ENCODE peak calls at places on chromosome 1, in six cellular contexts. I is DND-41, A is left lung, T is heart left ventricle, F is right atrium auricular region, Y is PC-9. B is an unnamed sample.

GRCh38 chr1:170734412-170735175 is 70.7 kb downstream of the PRRX1 start:
- DNase-seq in I (no peak), A (no peak), T (no peak), F (no peak), Y (no peak), B (no peak)

GRCh38 chr1:46110521-46110920 is 21.9 kb downstream of the PIK3R3 start:
- DNase-seq in I (no peak), A (no peak), T (no peak), F (no peak), Y (no peak), B (no peak)

GRCh38 chr1:30125024-30125423 is 598.4 kb downstream of the MATN1 start:
- DNase-seq in I (no peak), A (no peak), T (no peak), F (no peak), Y (no peak), B (no peak)

GRCh38 chr1:32172621-32173245 is 6.7 kb upstream of the TXLNA start:
- DNase-seq in I (peak; percentile 78), A (no peak), T (no peak), F (no peak), Y (no peak), B (no peak)

GRCh38 chr1:31434101-31434871 is 21.3 kb downstream of the SERINC2 start:
- DNase-seq in I (no peak), A (no peak), T (no peak), F (no peak), Y (no peak), B (no peak)

GRCh38 chr1:47843781-47844555 is 153.2 kb downstream of the TRABD2B start:
- DNase-seq in I (no peak), A (no peak), T (no peak), F (no peak), Y (no peak), B (no peak)

GRCh38 chr1:153261793-153262371 is 2.4 kb downstream of the LORICRIN start:
- DNase-seq in I (no peak), A (no peak), T (no peak), F (no peak), Y (no peak), B (no peak)

GRCh38 chr1:167644551-167644950 is 14.5 kb downstream of the RCSD1 start:
- DNase-seq in I (no peak), A (no peak), T (no peak), F (no peak), Y (no peak), B (no peak)

GRCh38 chr1:18240906-18241305 is 133.3 kb downstream of the IGSF21 start:
- DNase-seq in I (no peak), A (no peak), T (no peak), F (no peak), Y (no peak), B (no peak)

GRCh38 chr1:5751171-5751556 is 241.1 kb downstream of the NPHP4 start:
- DNase-seq in I (no peak), A (peak; percentile 36), T (no peak), F (no peak), Y (no peak), B (no peak)

GRCh38 chr1:201476670-201477344 is 7.8 kb upstream of the PHLDA3 start:
- DNase-seq in I (no peak), A (no peak), T (no peak), F (no peak), Y (no peak), B (no peak)

GRCh38 chr1:65146908-65147423 is 1.0 kb upstream of the AK4 start:
- DNase-seq in I (no peak), A (no peak), T (no peak), F (no peak), Y (no peak), B (no peak)

GRCh38 chr1:115748396-115749130 is 20.0 kb downstream of the CASQ2 start:
- DNase-seq in I (no peak), A (no peak), T (no peak), F (no peak), Y (peak; percentile 80), B (no peak)

GRCh38 chr1:24168246-24168645 is 18.8 kb downstream of the IFNLR1 start:
- DNase-seq in I (no peak), A (no peak), T (no peak), F (no peak), Y (no peak), B (no peak)

GRCh38 chr1:238257018-238257417 is 366.3 kb upstream of the ZP4 start:
- DNase-seq in I (no peak), A (no peak), T (no peak), F (no peak), Y (no peak), B (no peak)

GRCh38 chr1:182200025-182200814 is 138.7 kb upstream of the ZNF648 start:
- DNase-seq in I (no peak), A (no peak), T (no peak), F (no peak), Y (no peak), B (peak; percentile 29)

GRCh38 chr1:59422921-59423575 is 126.2 kb downstream of the FGGY start:
- DNase-seq in I (no peak), A (no peak), T (peak; percentile 63), F (peak; percentile 82), Y (no peak), B (peak; percentile 88)

GRCh38 chr1:179206817-179207216 is 22.7 kb downstream of the ABL2 start:
- DNase-seq in I (no peak), A (no peak), T (no peak), F (no peak), Y (no peak), B (no peak)

GRCh38 chr1:7928247-7928646 is 12.4 kb downstream of the TNFRSF9 start:
- DNase-seq in I (no peak), A (no peak), T (no peak), F (no peak), Y (no peak), B (no peak)

GRCh38 chr1:110879758-110880606 is 7.0 kb downstream of the CD53 start:
- DNase-seq in I (peak; percentile 52), A (no peak), T (no peak), F (no peak), Y (no peak), B (no peak)

GRCh38 chr1:201649776-201650607 is 111.1 kb downstream of the NAV1 start:
- DNase-seq in I (no peak), A (peak; percentile 93), T (peak; percentile 93), F (peak; percentile 78), Y (no peak), B (peak; percentile 82)

GRCh38 chr1:11616766-11617165 is 37.5 kb downstream of the FBXO2 start:
- DNase-seq in I (no peak), A (no peak), T (no peak), F (no peak), Y (no peak), B (no peak)

GRCh38 chr1:25431495-25432363 is 1.0 kb downstream of the MACO1 start:
- DNase-seq in I (no peak), A (no peak), T (peak; percentile 43), F (no peak), Y (no peak), B (peak; percentile 27)

GRCh38 chr1:25435315-25436103 is 4.8 kb downstream of the MACO1 start:
- DNase-seq in I (no peak), A (no peak), T (no peak), F (no peak), Y (no peak), B (no peak)

GRCh38 chr1:25432749-25433388 is 2.2 kb downstream of the MACO1 start:
- DNase-seq in I (no peak), A (no peak), T (no peak), F (no peak), Y (no peak), B (no peak)

GRCh38 chr1:25432364-25432719 is 1.6 kb downstream of the MACO1 start:
- DNase-seq in I (no peak), A (no peak), T (no peak), F (no peak), Y (no peak), B (no peak)

GRCh38 chr1:25433389-25434186 is 2.9 kb downstream of the MACO1 start:
- DNase-seq in I (no peak), A (no peak), T (no peak), F (no peak), Y (no peak), B (no peak)
- H3K4me3 ChIP-seq in I (no peak overlapping the region), A (no peak overlapping the region), T (no peak overlapping the region), F (no peak overlapping the region), Y (no peak overlapping the region), B (no peak overlapping the region)

GRCh38 chr1:118999348-119000071 is 11.4 kb upstream of the TBX15 start:
- DNase-seq in I (no peak), A (no peak), T (no peak), F (no peak), Y (no peak), B (no peak)

GRCh38 chr1:119004129-119004527 is 16.0 kb upstream of the TBX15 start:
- DNase-seq in I (no peak), A (no peak), T (no peak), F (peak; percentile 30), Y (no peak), B (no peak)

GRCh38 chr1:119000371-119001180 is 12.4 kb upstream of the TBX15 start:
- DNase-seq in I (no peak), A (no peak), T (no peak), F (no peak), Y (no peak), B (no peak)

GRCh38 chr1:119003413-119004128 is 15.4 kb upstream of the TBX15 start:
- DNase-seq in I (no peak), A (no peak), T (no peak), F (peak; percentile 50), Y (no peak), B (no peak)

GRCh38 chr1:119001181-119002018 is 13.3 kb upstream of the TBX15 start:
- DNase-seq in I (no peak), A (no peak), T (no peak), F (no peak), Y (peak; percentile 40), B (no peak)
- H3K27ac ChIP-seq in I (no peak overlapping the region), A (no peak overlapping the region), T (no peak overlapping the region), F (peak overlapping the region; percentile 43), Y (peak overlapping the region; percentile 63), B (no peak overlapping the region)

GRCh38 chr1:21318714-21319159 is 28.5 kb upstream of the ECE1 start:
- DNase-seq in I (no peak), A (no peak), T (peak; percentile 95), F (peak; percentile 97), Y (no peak), B (peak; percentile 90)
- H3K4me1 ChIP-seq in I (no peaks in the 10 kb centered on the region), A (peaks cover 51% of the 10 kb centered on the region), T (peaks cover 77% of the 10 kb centered on the region), F (no peaks in the 10 kb centered on the region), Y (peaks cover 17% of the 10 kb centered on the region), B (peaks cover 99% of the 10 kb centered on the region)

GRCh38 chr1:145826030-145826429 is 2.0 kb downstream of the POLR3C start:
- DNase-seq in I (no peak), A (no peak), T (no peak), F (no peak), Y (no peak), B (no peak)
- H3K4me3 ChIP-seq in I (no peak overlapping the region), A (no peak overlapping the region), T (no peak overlapping the region), F (no peak overlapping the region), Y (no peak overlapping the region), B (no peak overlapping the region)

B was measured in body of pancreas.